ENCODE peak calls at places on chromosomes 6 and 20, in five cellular contexts. One of them, this sample, is unnamed.

GRCh38 chr6:105300090-105300489 is 102.8 kb downstream of the PREP start:
- DNase-seq in AG10803: peak
- DNase-seq in fibroblast of lung: peak
- DNase-seq in colonic mucosa: no peak
- DNase-seq in PC-3: no peak
- DNase-seq in this sample: no peak

GRCh38 chr20:25489221-25489863 is 81.9 kb downstream of the GINS1 start:
- DNase-seq in colonic mucosa: no peak
- DNase-seq in AG10803: no peak
- DNase-seq in PC-3: no peak
- DNase-seq in fibroblast of lung: no peak
- DNase-seq in this sample: no peak

GRCh38 chr6:114144887-114145851 is 174.2 kb upstream of the HDAC2 start:
- DNase-seq in PC-3: no peak
- DNase-seq in AG10803: no peak
- DNase-seq in colonic mucosa: no peak
- DNase-seq in fibroblast of lung: no peak
- DNase-seq in this sample: peak

GRCh38 chr6:6694825-6695710 is 106.5 kb downstream of the LY86 start:
- DNase-seq in colonic mucosa: peak
- DNase-seq in fibroblast of lung: peak
- DNase-seq in PC-3: no peak
- DNase-seq in AG10803: peak
- DNase-seq in this sample: no peak

GRCh38 chr6:30885481-30885998 is 1.2 kb downstream of the DDR1 start:
- DNase-seq in PC-3: peak
- DNase-seq in fibroblast of lung: no peak
- DNase-seq in colonic mucosa: peak
- DNase-seq in AG10803: peak
- DNase-seq in this sample: no peak

GRCh38 chr6:110799655-110800054 is 15.6 kb downstream of the CDK19 start:
- DNase-seq in colonic mucosa: no peak
- DNase-seq in fibroblast of lung: no peak
- DNase-seq in AG10803: no peak
- DNase-seq in PC-3: no peak
- DNase-seq in this sample: no peak

GRCh38 chr6:29850011-29850553 is 22.5 kb downstream of the HLA-G start:
- DNase-seq in fibroblast of lung: peak
- DNase-seq in colonic mucosa: no peak
- DNase-seq in PC-3: no peak
- DNase-seq in AG10803: no peak
- DNase-seq in this sample: no peak

GRCh38 chr6:143176090-143177021 is 115.7 kb downstream of the AIG1 start:
- DNase-seq in colonic mucosa: no peak
- DNase-seq in PC-3: peak
- DNase-seq in AG10803: peak
- DNase-seq in fibroblast of lung: peak
- DNase-seq in this sample: no peak

GRCh38 chr6:28267695-28268059 is 734 bp downstream of the ZSCAN26 start:
- DNase-seq in AG10803: no peak
- DNase-seq in colonic mucosa: no peak
- DNase-seq in fibroblast of lung: no peak
- DNase-seq in PC-3: no peak
- DNase-seq in this sample: no peak

GRCh38 chr20:36542019-36542488 is 735 bp downstream of the MYL9 start:
- DNase-seq in colonic mucosa: peak
- DNase-seq in fibroblast of lung: peak
- DNase-seq in PC-3: peak
- DNase-seq in AG10803: peak
- DNase-seq in this sample: no peak

GRCh38 chr20:36542516-36543186 is 1.3 kb downstream of the MYL9 start:
- DNase-seq in AG10803: no peak
- DNase-seq in fibroblast of lung: no peak
- DNase-seq in PC-3: no peak
- DNase-seq in colonic mucosa: no peak
- DNase-seq in this sample: no peak

GRCh38 chr20:36541227-36542018 is at the start of gene MYL9:
- DNase-seq in AG10803: peak
- DNase-seq in colonic mucosa: peak
- DNase-seq in PC-3: peak
- DNase-seq in fibroblast of lung: peak
- DNase-seq in this sample: no peak

GRCh38 chr20:36538026-36538764 is 3.1 kb upstream of the MYL9 start:
- DNase-seq in colonic mucosa: no peak
- DNase-seq in fibroblast of lung: peak
- DNase-seq in AG10803: no peak
- DNase-seq in PC-3: no peak
- DNase-seq in this sample: peak

DNA sequence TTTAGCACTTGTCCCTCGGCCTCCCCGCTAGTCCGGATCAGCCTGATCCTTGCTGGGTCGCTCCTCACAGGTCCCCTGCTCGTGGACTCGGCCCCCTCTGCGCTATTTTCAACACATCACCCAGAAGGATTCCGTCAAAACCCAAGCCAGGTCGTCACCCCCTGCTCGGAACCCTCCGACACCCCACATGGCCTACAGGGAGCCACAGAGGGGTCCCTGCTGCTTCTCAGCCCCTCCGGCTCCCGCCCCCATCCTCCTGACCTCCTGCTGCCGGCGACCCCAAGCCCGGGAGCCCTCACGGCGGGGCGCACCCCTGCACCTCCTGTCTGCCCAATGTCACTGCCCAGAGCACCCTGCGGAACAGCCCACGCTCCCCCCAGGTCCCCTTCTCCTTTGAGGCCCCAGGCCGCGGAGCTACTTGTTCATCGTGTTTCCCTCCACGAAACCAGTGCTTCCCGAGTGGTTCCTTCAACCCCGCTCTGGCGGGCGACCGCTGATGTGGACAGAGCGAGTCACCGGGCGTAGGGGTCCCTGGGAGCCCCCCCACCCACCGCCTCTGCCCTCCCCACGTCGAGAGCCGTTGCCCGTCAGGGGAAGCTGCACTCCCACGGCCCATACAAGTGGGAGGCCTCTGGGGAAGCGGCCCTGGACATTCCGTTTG is 638 bp upstream of the MYL9 start:
- DNase-seq in colonic mucosa: no peak
- DNase-seq in AG10803: no peak
- DNase-seq in fibroblast of lung: no peak
- DNase-seq in PC-3: no peak
- DNase-seq in this sample: no peak
- H3K4me3 ChIP-seq in colonic mucosa: peak
- H3K4me3 ChIP-seq in AG10803: peak
- H3K4me3 ChIP-seq in fibroblast of lung: no peak
- H3K4me3 ChIP-seq in PC-3: peak
- H3K4me3 ChIP-seq in this sample: peak

DNA sequence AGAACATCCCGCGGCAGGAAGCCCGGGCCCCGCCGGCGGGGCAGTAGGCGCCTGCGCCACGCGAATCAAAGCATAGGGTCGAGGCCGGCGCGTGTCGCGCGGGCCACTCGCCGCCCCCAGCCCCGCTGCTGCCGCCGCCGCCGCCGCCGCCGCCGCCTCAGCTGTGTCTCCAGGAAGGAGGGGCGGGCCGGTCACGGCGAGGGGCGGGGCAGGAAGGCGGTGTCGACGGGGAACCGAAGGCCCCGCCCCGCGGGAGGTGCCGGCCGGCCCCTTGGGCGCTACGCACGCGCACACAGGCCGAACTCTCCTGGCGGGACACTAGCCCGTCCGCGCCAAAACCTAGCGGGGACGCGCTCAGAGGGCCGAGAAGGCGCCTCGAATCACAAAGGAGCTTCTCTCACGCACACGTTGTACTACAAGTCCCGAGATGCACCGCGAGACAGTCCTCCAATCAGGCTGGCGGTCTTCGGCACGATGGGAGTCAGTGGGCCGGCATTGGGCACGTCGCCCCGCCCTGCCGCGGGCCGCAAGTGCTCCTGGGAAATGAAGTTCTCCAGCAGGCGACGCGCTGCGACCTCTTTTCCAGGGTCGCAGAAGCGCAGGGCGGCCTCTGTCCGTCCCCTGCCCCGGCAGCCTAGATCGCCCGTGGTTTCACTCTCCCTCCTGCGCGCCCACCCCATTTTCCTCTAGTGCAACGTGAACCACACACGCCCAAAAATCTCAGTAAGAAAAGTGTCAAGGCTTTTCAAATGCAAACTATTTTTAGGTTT is at the start of gene RALGAPA2:
- DNase-seq in AG10803: peak
- DNase-seq in PC-3: peak
- DNase-seq in fibroblast of lung: peak
- DNase-seq in colonic mucosa: peak
- DNase-seq in this sample: peak
- TF ChIP-seq CTCF in AG10803: peak
- TF ChIP-seq CTCF in PC-3: no peak
- TF ChIP-seq CTCF in fibroblast of lung: no peak
- TF ChIP-seq CTCF in colonic mucosa: no peak
- TF ChIP-seq CTCF in this sample: no peak

GRCh38 chr6:158815915-158816314 is 3.3 kb downstream of the EZR start:
- DNase-seq in colonic mucosa: no peak
- DNase-seq in PC-3: no peak
- DNase-seq in fibroblast of lung: no peak
- DNase-seq in AG10803: no peak
- DNase-seq in this sample: no peak
- H3K4me3 ChIP-seq in colonic mucosa: peak
- H3K4me3 ChIP-seq in PC-3: peak
- H3K4me3 ChIP-seq in fibroblast of lung: peak
- H3K4me3 ChIP-seq in AG10803: no peak
- H3K4me3 ChIP-seq in this sample: peak

GRCh38 chr6:83215131-83216047 is 22.2 kb downstream of the RWDD2A start:
- DNase-seq in PC-3: peak
- DNase-seq in colonic mucosa: peak
- DNase-seq in AG10803: peak
- DNase-seq in fibroblast of lung: peak
- DNase-seq in this sample: peak
- TF ChIP-seq CTCF in PC-3: peak
- TF ChIP-seq CTCF in colonic mucosa: peak
- TF ChIP-seq CTCF in AG10803: peak
- TF ChIP-seq CTCF in fibroblast of lung: peak
- TF ChIP-seq CTCF in this sample: peak

DNA sequence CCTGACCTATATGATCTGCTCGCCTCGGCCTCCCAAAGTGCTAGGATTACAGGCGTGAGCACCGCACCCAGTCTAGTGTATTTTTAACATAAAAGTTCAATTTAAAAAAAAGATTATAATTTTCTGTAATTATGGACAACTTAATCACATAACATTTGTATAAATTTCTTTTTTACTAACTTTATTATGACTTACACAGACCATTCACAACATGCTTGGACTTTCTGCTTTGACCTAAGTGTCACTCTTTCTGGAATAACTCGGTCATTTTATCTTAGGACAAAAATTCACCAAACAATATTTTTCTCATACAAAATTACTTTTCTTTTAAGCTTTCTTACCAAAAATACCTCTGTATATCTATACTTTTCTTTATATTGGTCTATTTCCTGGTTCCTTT is 15.4 kb upstream of the IL22RA2 start:
- DNase-seq in colonic mucosa: no peak
- DNase-seq in AG10803: no peak
- DNase-seq in fibroblast of lung: peak
- DNase-seq in PC-3: peak
- DNase-seq in this sample: no peak
- H3K4me3 ChIP-seq in colonic mucosa: no peak
- H3K4me3 ChIP-seq in AG10803: no peak
- H3K4me3 ChIP-seq in fibroblast of lung: no peak
- H3K4me3 ChIP-seq in PC-3: no peak
- H3K4me3 ChIP-seq in this sample: no peak

GRCh38 chr6:56246544-56246940 is 838 bp downstream of the COL21A1 start:
- DNase-seq in colonic mucosa: no peak
- DNase-seq in AG10803: no peak
- DNase-seq in PC-3: peak
- DNase-seq in fibroblast of lung: no peak
- DNase-seq in this sample: no peak

GRCh38 chr6:56244528-56245253 is 2.7 kb downstream of the COL21A1 start:
- DNase-seq in PC-3: no peak
- DNase-seq in AG10803: no peak
- DNase-seq in colonic mucosa: no peak
- DNase-seq in fibroblast of lung: no peak
- DNase-seq in this sample: no peak

GRCh38 chr6:56247654-56248122 is 308 bp upstream of the COL21A1 start:
- DNase-seq in AG10803: no peak
- DNase-seq in colonic mucosa: no peak
- DNase-seq in PC-3: no peak
- DNase-seq in fibroblast of lung: no peak
- DNase-seq in this sample: no peak

GRCh38 chr6:56245903-56246351 is 1.5 kb downstream of the COL21A1 start:
- DNase-seq in AG10803: peak
- DNase-seq in fibroblast of lung: peak
- DNase-seq in colonic mucosa: no peak
- DNase-seq in PC-3: no peak
- DNase-seq in this sample: no peak

GRCh38 chr6:56246941-56247653 is at the start of gene COL21A1:
- DNase-seq in colonic mucosa: peak
- DNase-seq in AG10803: no peak
- DNase-seq in fibroblast of lung: peak
- DNase-seq in PC-3: peak
- DNase-seq in this sample: no peak
- TF ChIP-seq CTCF in colonic mucosa: no peak
- TF ChIP-seq CTCF in AG10803: peak
- TF ChIP-seq CTCF in fibroblast of lung: peak
- TF ChIP-seq CTCF in PC-3: peak
- TF ChIP-seq CTCF in this sample: peak

DNA sequence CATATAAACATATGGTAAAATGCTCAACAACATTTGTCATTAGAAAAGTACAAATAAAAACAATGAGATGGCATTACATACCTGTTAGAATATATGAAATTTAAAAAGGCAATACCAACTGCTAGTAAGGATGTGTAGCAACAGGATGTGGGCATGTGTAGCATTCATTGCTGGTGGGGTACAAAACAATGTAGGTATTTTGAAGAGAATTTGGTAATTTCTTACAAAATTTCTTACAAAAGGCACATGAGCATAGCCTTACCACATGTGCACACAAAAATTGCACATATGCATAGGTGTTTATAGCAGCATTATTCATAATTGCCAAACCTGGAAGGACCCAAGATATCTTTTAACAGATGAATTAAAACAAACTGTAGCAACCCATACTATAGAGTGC is 1355.1 kb upstream of the CITED2 start:
- DNase-seq in fibroblast of lung: no peak
- DNase-seq in colonic mucosa: no peak
- DNase-seq in AG10803: peak
- DNase-seq in PC-3: no peak
- DNase-seq in this sample: no peak
- H3K4me3 ChIP-seq in fibroblast of lung: no peak
- H3K4me3 ChIP-seq in colonic mucosa: no peak
- H3K4me3 ChIP-seq in AG10803: no peak
- H3K4me3 ChIP-seq in PC-3: no peak
- H3K4me3 ChIP-seq in this sample: no peak

This sample was measured in retinal pigment epithelial cell.